ENCODE peak calls at places on chromosomes 6 and 20, in four cellular contexts. O is mucosa of descending colon, P is uterus, N is cardiac fibroblast. R is an unnamed sample.

GRCh38 chr20:51121901-51122412 is 99.0 kb upstream of the KCNG1 start:
- DNase-seq in O (no peak), N (no peak), P (no peak), R (no peak)

GRCh38 chr6:83511901-83512681 is at the start of gene PRSS35:
- DNase-seq in O (peak; percentile 62), P (peak; percentile 17), N (peak; percentile 59), R (no peak)

GRCh38 chr6:20540683-20541082 is 6.4 kb downstream of the CDKAL1 start:
- DNase-seq in N (no peak), O (no peak), P (no peak), R (no peak)

GRCh38 chr6:62390413-62390812 is 104.4 kb upstream of the KHDRBS2 start:
- DNase-seq in O (no peak), N (no peak), P (no peak), R (no peak)

GRCh38 chr6:100300221-100300736 is 164.4 kb downstream of the SIM1 start:
- DNase-seq in O (no peak), N (peak; percentile 88), P (no peak), R (no peak)

GRCh38 chr6:110958332-110959192 is at the start of gene GTF3C6:
- DNase-seq in P (peak; percentile 89), N (peak; percentile 96), O (peak; percentile 94), R (peak; percentile 95)

GRCh38 chr6:129638055-129639019 is 71.6 kb downstream of the ARHGAP18 start:
- DNase-seq in N (peak; percentile 92), P (no peak), O (no peak), R (no peak)

GRCh38 chr6:1473166-1473565 is 83.8 kb downstream of the FOXF2 start:
- DNase-seq in P (no peak), O (no peak), N (no peak), R (no peak)

GRCh38 chr20:7851031-7851490 is 89.2 kb downstream of the HAO1 start:
- DNase-seq in N (no peak), O (no peak), P (no peak), R (no peak)

DNA sequence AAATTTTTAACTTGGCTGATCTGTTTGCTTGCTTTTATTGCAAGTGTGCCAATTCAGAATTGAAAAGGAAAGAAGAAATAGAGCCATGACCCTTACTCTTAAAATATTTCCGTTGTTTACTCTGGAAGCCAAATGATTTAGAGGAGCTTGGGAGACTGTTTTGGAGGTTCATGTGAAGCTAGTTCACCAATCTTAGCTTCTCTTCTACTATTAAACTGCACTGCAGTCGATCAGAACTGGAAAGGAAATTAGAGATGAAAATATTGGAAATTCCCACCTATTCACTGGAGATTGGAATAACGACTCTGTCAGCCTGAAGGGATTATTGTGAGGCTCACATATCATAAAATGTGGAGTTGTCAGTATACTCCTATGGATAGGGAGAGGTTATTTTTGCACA is 81.8 kb downstream of the MLIP start:
- DNase-seq in N (no peak), P (no peak), O (no peak), R (no peak)
- H3K4me3 ChIP-seq in N (no peak overlapping the region), P (no peak overlapping the region), O (no peak overlapping the region), R (no peak overlapping the region)

DNA sequence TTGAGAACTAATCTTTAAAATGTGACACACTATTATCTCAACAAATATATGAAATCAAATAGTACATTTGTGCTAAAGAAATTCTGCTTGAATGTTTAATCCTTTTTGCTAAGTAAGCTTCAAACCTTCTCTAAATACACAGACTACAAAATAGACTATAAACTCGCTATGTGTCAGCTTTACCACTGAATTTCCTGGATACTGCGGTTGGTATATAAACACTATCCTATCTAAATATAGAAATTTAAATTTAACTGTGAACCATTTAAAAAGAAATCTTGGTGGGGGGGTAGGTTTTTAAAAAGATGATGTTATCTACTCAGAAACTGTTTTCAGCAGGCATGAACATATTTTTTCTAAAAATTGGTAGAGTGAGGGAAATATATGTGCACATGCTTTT is 306.5 kb upstream of the RUNX2 start:
- DNase-seq in N (no peak), O (no peak), P (no peak), R (no peak)
- H3K4me3 ChIP-seq in N (no peak overlapping the region), O (no peak overlapping the region), P (no peak overlapping the region), R (no peak overlapping the region)

GRCh38 chr20:49346682-49347081 is 68.8 kb upstream of the ZNFX1 start:
- DNase-seq in P (no peak), N (no peak), O (no peak), R (no peak)
- H3K4me3 ChIP-seq in P (no peak overlapping the region), N (no peak overlapping the region), O (no peak overlapping the region), R (no peak overlapping the region)

GRCh38 chr6:12291785-12292604 is 1.8 kb downstream of the EDN1 start:
- DNase-seq in O (peak; percentile 66), P (no peak), N (peak; percentile 63), R (no peak)
- H3K4me3 ChIP-seq in O (peak overlapping the region; percentile 4), P (peak overlapping the region; percentile 13), N (peak overlapping the region; percentile 65), R (peak overlapping the region; percentile 52)

DNA sequence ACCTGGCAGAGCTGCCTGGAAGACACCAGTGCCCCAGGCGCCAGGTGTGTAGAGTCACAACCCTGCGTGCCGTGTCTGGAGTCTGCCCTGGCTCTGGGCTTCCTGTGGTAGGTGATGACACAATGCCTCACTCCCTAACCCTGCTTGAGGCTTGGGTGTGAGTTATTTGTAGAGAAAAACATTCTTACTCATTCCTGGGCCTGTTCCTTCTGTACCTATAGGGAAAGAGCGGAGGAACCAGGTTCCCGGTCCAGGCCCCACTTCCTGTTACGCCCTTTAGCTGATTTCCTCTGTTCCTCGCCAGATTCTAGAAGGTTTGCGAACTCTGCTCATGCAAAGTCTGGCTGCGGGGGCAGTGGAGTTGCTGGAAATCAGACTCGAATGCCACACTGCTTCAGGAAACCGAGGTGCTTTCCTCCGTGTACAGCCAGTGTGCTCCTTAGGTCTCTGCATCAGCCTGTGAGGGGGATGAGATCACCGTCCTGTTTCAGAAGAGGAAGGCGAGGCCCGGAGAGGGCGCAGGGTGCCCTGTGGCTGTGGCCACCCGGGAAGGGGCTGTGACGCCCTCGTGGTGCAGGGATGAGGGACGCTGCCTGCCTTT is 67.1 kb upstream of the DUSP22 start:
- DNase-seq in N (no peak), P (no peak), O (no peak), R (no peak)
- H3K4me3 ChIP-seq in N (no peak overlapping the region), P (no peak overlapping the region), O (no peak overlapping the region), R (no peak overlapping the region)

DNA sequence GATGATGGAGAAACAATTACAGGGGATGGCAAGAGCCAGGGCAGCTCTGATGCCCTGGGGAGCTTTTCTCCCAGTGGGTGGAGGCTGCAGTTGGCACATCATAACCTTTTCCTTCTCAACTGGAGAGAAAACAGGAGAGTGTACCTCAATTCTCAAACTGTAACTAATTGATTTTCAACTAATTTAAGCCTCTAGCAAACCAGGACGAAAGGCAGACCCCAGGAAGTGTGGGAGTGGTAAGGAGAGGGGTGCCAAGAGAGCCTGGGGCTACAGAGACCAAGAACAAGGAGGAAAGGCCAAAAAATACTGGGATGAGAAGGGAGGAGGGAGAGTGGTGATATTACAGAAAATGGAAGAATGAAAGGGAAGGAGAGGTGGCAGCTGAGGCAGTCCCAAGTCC is 5.7 kb downstream of the BMP5 start:
- DNase-seq in O (no peak), N (no peak), P (no peak), R (no peak)
- H3K4me3 ChIP-seq in O (no peak overlapping the region), N (no peak overlapping the region), P (no peak overlapping the region), R (no peak overlapping the region)

GRCh38 chr6:7727951-7728854 is 2.3 kb downstream of the BMP6 start:
- DNase-seq in O (peak; percentile 44), N (peak; percentile 55), P (no peak), R (no peak)

GRCh38 chr6:7727150-7727950 is 1.5 kb downstream of the BMP6 start:
- DNase-seq in O (no peak), P (no peak), N (peak; percentile 34), R (no peak)

GRCh38 chr6:7730411-7730810 is 4.5 kb downstream of the BMP6 start:
- DNase-seq in N (peak; percentile 28), P (no peak), O (no peak), R (no peak)

GRCh38 chr6:7730003-7730402 is 4.1 kb downstream of the BMP6 start:
- DNase-seq in P (no peak), O (no peak), N (no peak), R (no peak)

GRCh38 chr6:7728855-7729590 is 3.1 kb downstream of the BMP6 start:
- DNase-seq in O (no peak), P (no peak), N (peak; percentile 54), R (no peak)
- H3K4me3 ChIP-seq in O (no peak overlapping the region), P (no peak overlapping the region), N (peak overlapping the region; percentile 66), R (peak overlapping the region; percentile 67)